ENCODE peak calls at places on chromosomes 4 and X, in five cellular contexts. Y is GM12878, Q is SK-N-SH, O is H1, P is K562. H is an unnamed sample.
A peak's percentile ranks its signal among the peaks of the same experiment; 100 is the strongest.

GRCh38 chr4:2638730-2639129 is 102.3 kb downstream of the FAM193A start:
- DNase-seq in Y (no peak), O (no peak), Q (no peak), P (no peak), H (no peak)

GRCh38 chr4:18695733-18696527 is 674.4 kb upstream of the LCORL start:
- DNase-seq in O (no peak), Y (no peak), P (no peak), Q (no peak), H (no peak)

GRCh38 chr4:104424368-104424921 is 70.2 kb downstream of the CXXC4 start:
- DNase-seq in O (no peak), Q (no peak), Y (no peak), P (no peak), H (no peak)

GRCh38 chr4:34280131-34280530 is 1964.2 kb downstream of the ARAP2 start:
- DNase-seq in P (no peak), Q (no peak), Y (no peak), O (no peak), H (no peak)

GRCh38 chr4:126338572-126338971 is 1023.8 kb downstream of the FAT4 start:
- DNase-seq in P (no peak), O (no peak), Q (peak; percentile 3), Y (no peak), H (no peak)

GRCh38 chrX:39689374-39690104 is 408.2 kb downstream of the BCOR start:
- DNase-seq in P (no peak), O (no peak), Q (peak; percentile 73), Y (no peak), H (no peak)

GRCh38 chrX:51461053-51462050 is 35.0 kb downstream of the NUDT11 start:
- DNase-seq in P (peak; percentile 17), O (no peak), Y (no peak), Q (peak; percentile 25), H (no peak)

GRCh38 chr4:85527815-85528214 is 52.9 kb downstream of the ARHGAP24 start:
- DNase-seq in Y (no peak), P (no peak), Q (no peak), O (no peak), H (no peak)

GRCh38 chr4:83115656-83116285 is 1.2 kb upstream of the PLAC8 start:
- DNase-seq in Y (no peak), O (peak; percentile 56), P (no peak), Q (no peak), H (no peak)
- TF ChIP-seq JUND in Y (no peak), O (no peak), P (no peak), Q (no peak), H (no peak)

GRCh38 chr4:38983756-38984647 is 48.2 kb downstream of the TMEM156 start:
- DNase-seq in O (no peak), Q (peak; percentile 11), Y (no peak), P (no peak), H (no peak)

GRCh38 chr4:38982356-38983095 is 49.7 kb downstream of the TMEM156 start:
- DNase-seq in O (no peak), P (no peak), Y (no peak), Q (no peak), H (no peak)

GRCh38 chr4:38979081-38979480 is 53.1 kb downstream of the TMEM156 start:
- DNase-seq in O (no peak), Q (no peak), P (no peak), Y (no peak), H (no peak)

GRCh38 chr4:38979511-38980230 is 52.5 kb downstream of the TMEM156 start:
- DNase-seq in Y (no peak), O (no peak), Q (no peak), P (no peak), H (no peak)

DNA sequence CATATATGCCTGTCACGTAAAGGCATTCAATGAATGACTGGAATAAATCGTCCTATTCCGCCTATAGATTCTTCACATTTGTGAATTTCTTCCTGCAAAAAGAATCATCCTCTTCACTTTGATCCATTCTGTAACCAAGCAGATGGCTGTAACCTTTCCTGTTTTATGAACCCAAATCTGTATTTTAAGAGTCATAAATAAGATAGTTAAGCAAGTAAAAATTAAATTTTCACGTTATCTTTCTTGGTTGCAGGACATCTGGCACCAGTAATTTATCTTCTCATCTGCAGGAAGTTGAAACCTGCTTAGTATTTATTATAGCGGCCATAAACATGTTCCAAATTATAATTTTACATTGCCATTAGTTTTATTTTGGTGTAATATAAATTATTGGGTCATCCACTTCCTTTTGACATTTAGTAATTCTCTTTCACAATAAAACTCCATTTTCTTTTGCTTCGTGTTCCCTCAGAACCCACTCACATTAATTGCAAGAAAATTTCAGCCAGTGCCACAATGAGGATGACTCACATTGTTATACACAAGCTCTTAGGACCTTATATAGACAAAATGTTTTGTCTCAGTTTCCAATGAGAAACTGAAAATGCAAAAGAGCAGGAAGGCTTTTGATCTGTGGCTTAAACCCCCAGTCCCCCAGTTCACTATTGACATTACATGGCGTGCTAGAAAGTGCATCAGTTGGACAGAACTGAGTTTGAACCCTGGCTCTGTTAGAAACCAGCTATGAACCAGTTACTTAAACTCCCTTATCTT is 51.1 kb downstream of the TMEM156 start:
- DNase-seq in Y (peak; percentile 24), P (no peak), Q (peak; percentile 35), O (no peak), H (no peak)
- TF ChIP-seq JUND in Y (no peak), P (no peak), Q (no peak), O (no peak), H (no peak)

DNA sequence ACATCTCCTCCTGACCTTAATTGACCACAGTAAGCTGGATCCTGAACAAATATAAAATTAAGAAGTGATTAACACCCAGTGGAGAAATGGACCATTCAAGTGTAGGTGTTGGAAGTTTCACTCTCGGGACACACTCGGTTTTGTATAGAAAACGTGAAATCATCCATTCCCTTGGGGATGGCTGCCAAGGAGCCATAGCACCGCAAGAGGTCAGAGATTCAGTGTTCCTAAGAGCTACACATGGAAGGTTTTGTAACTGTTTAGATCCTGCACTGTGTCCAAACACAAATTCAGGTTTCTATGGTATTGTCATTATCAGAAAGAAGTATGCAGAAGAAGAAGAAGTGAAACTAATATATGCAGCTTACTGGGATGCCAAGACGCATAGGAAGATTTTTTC is 281.0 kb downstream of the LDB2 start:
- DNase-seq in P (no peak), Y (no peak), Q (no peak), O (no peak), H (no peak)
- TF ChIP-seq JUND in P (no peak), Y (no peak), Q (no peak), O (no peak), H (no peak)

GRCh38 chrX:72348247-72348979 is 42.7 kb upstream of the CITED1 start:
- DNase-seq in P (no peak), Y (no peak), Q (no peak), O (no peak), H (no peak)
- TF ChIP-seq JUND in P (peak; percentile 35), Y (no peak), Q (no peak), O (no peak), H (no peak)

DNA sequence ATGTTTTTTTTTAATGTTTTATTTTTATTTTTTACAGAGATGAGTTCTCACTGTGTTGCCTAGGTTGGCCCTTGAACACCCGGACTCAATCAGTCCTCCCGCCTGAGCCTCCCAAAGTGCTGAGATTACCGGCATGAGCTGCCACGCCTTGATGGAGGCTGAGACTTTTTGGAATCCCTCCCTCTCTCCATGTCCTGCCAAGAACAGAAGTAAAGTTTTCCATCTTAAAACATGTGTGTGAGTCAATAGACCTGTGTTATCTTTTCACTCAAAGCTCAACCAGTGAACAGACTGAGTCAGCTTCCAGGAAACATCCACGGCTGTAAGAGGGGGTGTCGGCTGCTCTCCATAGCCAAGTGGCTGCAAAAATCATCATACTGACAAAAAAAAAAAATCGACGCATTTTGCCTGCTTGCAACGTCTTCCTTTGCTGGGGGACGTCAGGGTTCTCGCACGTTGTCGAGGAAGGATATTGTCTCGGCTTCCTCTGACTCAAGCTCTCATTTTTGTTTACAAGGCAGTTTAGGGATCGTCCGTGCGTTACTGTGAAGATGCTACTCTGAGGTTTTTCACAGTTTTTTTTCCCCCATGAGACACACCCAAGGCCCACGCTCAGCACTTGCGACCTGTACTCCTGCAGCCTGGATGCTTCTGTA is 10.0 kb upstream of the ASMTL start:
- DNase-seq in O (no peak), Y (no peak), Q (no peak), P (peak; percentile 30), H (no peak)
- TF ChIP-seq JUND in O (no peak), Y (no peak), Q (peak; percentile 48), P (peak; percentile 85), H (no peak)

H was measured in T47D.